ENCODE peak calls at places on chromosomes 11 and 22, in six cellular contexts. Q is IMR-90, C is mesendoderm, Y is endothelial cell of umbilical vein, T is H9, U is PC-3. J is an unnamed sample.

GRCh38 chr11:73333626-73334199 is 25.6 kb downstream of the ARHGEF17 start:
- DNase-seq in Q (no peak), C (no peak), Y (peak), T (no peak), U (no peak), J (no peak)

GRCh38 chr11:15123849-15124248 is 9.1 kb downstream of the INSC start:
- DNase-seq in Q (peak), C (peak), Y (no peak), T (no peak), U (peak), J (no peak)

GRCh38 chr11:93054279-93054678 is 84.8 kb downstream of the MTNR1B start:
- DNase-seq in Q (peak), C (no peak), Y (no peak), T (no peak), U (peak), J (no peak)

GRCh38 chr11:127042445-127042844 is 41.9 kb upstream of the KIRREL3 start:
- DNase-seq in Q (peak), C (no peak), Y (no peak), T (no peak), U (no peak), J (no peak)

GRCh38 chr11:62603072-62603408 is 1.4 kb upstream of the MTA2 start:
- DNase-seq in Q (no peak), C (no peak), Y (no peak), T (no peak), U (no peak), J (peak)

GRCh38 chr11:115961168-115962003 is 457.2 kb upstream of the CADM1 start:
- DNase-seq in Q (no peak), C (peak), Y (no peak), T (no peak), U (no peak), J (no peak)

GRCh38 chr11:69312418-69313399 is 18.8 kb downstream of the MYEOV start:
- DNase-seq in Q (no peak), C (no peak), Y (peak), T (no peak), U (no peak), J (peak)

GRCh38 chr11:71563401-71563800 is 2.0 kb upstream of the KRTAP5-10 start:
- DNase-seq in Q (peak), C (peak), Y (peak), T (peak), U (peak), J (no peak)

GRCh38 chr11:66113132-66113856 is 43.2 kb downstream of the PACS1 start:
- DNase-seq in Q (peak), C (peak), Y (peak), T (no peak), U (peak), J (no peak)

GRCh38 chr11:84969103-84969502 is 658.0 kb downstream of the DLG2 start:
- DNase-seq in Q (no peak), C (peak), Y (no peak), T (no peak), U (no peak), J (no peak)

GRCh38 chr11:61564936-61565696 is 15.8 kb downstream of the SYT7 start:
- DNase-seq in Q (no peak), C (no peak), Y (no peak), T (no peak), U (no peak), J (no peak)

GRCh38 chr11:3169235-3169951 is 4.3 kb upstream of the OSBPL5 start:
- DNase-seq in Q (peak), C (peak), Y (peak), T (peak), U (peak), J (peak)

GRCh38 chr11:13782395-13783080 is 114.1 kb downstream of the FAR1 start:
- DNase-seq in Q (no peak), C (no peak), Y (no peak), T (no peak), U (no peak), J (no peak)

GRCh38 chr22:29041408-29041807 is 20.2 kb downstream of the C22orf31 start:
- DNase-seq in Q (peak), C (no peak), Y (peak), T (no peak), U (no peak), J (no peak)

GRCh38 chr22:20621162-20621561 is 113.8 kb downstream of the MED15 start:
- DNase-seq in Q (no peak), C (no peak), Y (no peak), T (no peak), U (no peak), J (no peak)

GRCh38 chr11:43685483-43685882 is 4.9 kb downstream of the HSD17B12 start:
- DNase-seq in Q (no peak), C (no peak), Y (peak), T (no peak), U (peak), J (no peak)

GRCh38 chr11:7672960-7673723 is at the start of gene CYB5R2:
- DNase-seq in Q (peak), C (peak), Y (peak), T (peak), U (no peak), J (peak)

GRCh38 chr11:19089421-19089820 is 27.5 kb upstream of the ZDHHC13 start:
- DNase-seq in Q (no peak), C (no peak), Y (no peak), T (no peak), U (peak), J (no peak)

GRCh38 chr11:67054851-67055523 is 1.7 kb upstream of the RHOD start:
- DNase-seq in Q (peak), C (peak), Y (peak), T (no peak), U (peak), J (no peak)

GRCh38 chr11:13091373-13091772 is 82.3 kb downstream of the RASSF10 start:
- DNase-seq in Q (no peak), C (no peak), Y (no peak), T (no peak), U (peak), J (no peak)

GRCh38 chr11:702731-703461 is 3.1 kb upstream of the EPS8L2 start:
- DNase-seq in Q (no peak), C (no peak), Y (no peak), T (no peak), U (peak), J (peak)

GRCh38 chr22:26918236-26918635 is 260.8 kb downstream of the MIAT start:
- DNase-seq in Q (no peak), C (peak), Y (no peak), T (no peak), U (no peak), J (no peak)

GRCh38 chr11:47442514-47442913 is 6.4 kb downstream of the RAPSN start:
- DNase-seq in Q (no peak), C (no peak), Y (no peak), T (no peak), U (no peak), J (no peak)

GRCh38 chr22:50656122-50657070 is 16.2 kb upstream of the SHANK3 start:
- DNase-seq in Q (peak), C (peak), Y (peak), T (no peak), U (peak), J (peak)

GRCh38 chr11:117232022-117232878 is at the start of the genes PCSK7 and RNF214:
- DNase-seq in Q (peak), C (peak), Y (peak), T (peak), U (peak), J (peak)

GRCh38 chr11:131033151-131033651 is 116.9 kb upstream of the SNX19 start:
- DNase-seq in Q (peak), C (peak), Y (peak), T (peak), U (peak), J (peak)

GRCh38 chr11:68430801-68431200 is 29.8 kb upstream of the PPP6R3 start:
- DNase-seq in Q (no peak), C (no peak), Y (no peak), T (no peak), U (peak), J (no peak)

GRCh38 chr11:70656293-70656692 is 258.0 kb downstream of the CTTN start:
- DNase-seq in Q (no peak), C (peak), Y (no peak), T (no peak), U (no peak), J (no peak)

GRCh38 chr11:12683857-12684256 is 9.6 kb downstream of the TEAD1 start:
- DNase-seq in Q (no peak), C (no peak), Y (no peak), T (no peak), U (peak), J (no peak)

GRCh38 chr11:118565062-118565461 is 669 bp downstream of the IFT46 start:
- DNase-seq in Q (no peak), C (no peak), Y (no peak), T (no peak), U (peak), J (no peak)

GRCh38 chr22:43925433-43926348 is 2.1 kb downstream of the PNPLA3 start:
- DNase-seq in Q (no peak), C (peak), Y (no peak), T (peak), U (no peak), J (no peak)

GRCh38 chr11:65524010-65524746 is 705 bp upstream of the SCYL1 start:
- DNase-seq in Q (no peak), C (no peak), Y (peak), T (no peak), U (no peak), J (peak)

GRCh38 chr22:17161991-17162390 is 2.9 kb upstream of the HDHD5 start:
- DNase-seq in Q (no peak), C (peak), Y (no peak), T (no peak), U (no peak), J (no peak)

GRCh38 chr11:117839234-117839882 is 14.8 kb upstream of the FXYD2 start:
- DNase-seq in Q (no peak), C (no peak), Y (no peak), T (peak), U (no peak), J (peak)

GRCh38 chr11:26027887-26028286 is 304.0 kb upstream of the ANO3 start:
- DNase-seq in Q (no peak), C (no peak), Y (no peak), T (no peak), U (no peak), J (no peak)

GRCh38 chr11:8714622-8715225 is 32.1 kb downstream of the RPL27A start:
- DNase-seq in Q (no peak), C (no peak), Y (peak), T (no peak), U (no peak), J (no peak)

GRCh38 chr22:21009638-21010425 is 5.1 kb upstream of the P2RX6 start:
- DNase-seq in Q (peak), C (peak), Y (peak), T (peak), U (peak), J (peak)

GRCh38 chr11:130022799-130023198 is 20.2 kb upstream of the PRDM10 start:
- DNase-seq in Q (no peak), C (no peak), Y (no peak), T (no peak), U (peak), J (no peak)

GRCh38 chr11:27234043-27234668 is 128.9 kb downstream of the CCDC34 start:
- DNase-seq in Q (peak), C (no peak), Y (no peak), T (no peak), U (peak), J (no peak)
- H3K27ac ChIP-seq in Q (no peak), C (no peak), Y (no peak), T (no peak), U (no peak), J (no peak)

GRCh38 chr22:25494774-25495173 is 69.7 kb upstream of the GRK3 start:
- DNase-seq in Q (no peak), C (peak), Y (no peak), T (no peak), U (no peak), J (no peak)

GRCh38 chr22:25497269-25497668 is 67.2 kb upstream of the GRK3 start:
- DNase-seq in Q (peak), C (no peak), Y (peak), T (no peak), U (no peak), J (no peak)

GRCh38 chr22:25495286-25495685 is 69.2 kb upstream of the GRK3 start:
- DNase-seq in Q (peak), C (no peak), Y (no peak), T (no peak), U (no peak), J (no peak)

GRCh38 chr22:25493794-25494193 is 70.7 kb upstream of the GRK3 start:
- DNase-seq in Q (no peak), C (no peak), Y (no peak), T (no peak), U (no peak), J (no peak)

DNA sequence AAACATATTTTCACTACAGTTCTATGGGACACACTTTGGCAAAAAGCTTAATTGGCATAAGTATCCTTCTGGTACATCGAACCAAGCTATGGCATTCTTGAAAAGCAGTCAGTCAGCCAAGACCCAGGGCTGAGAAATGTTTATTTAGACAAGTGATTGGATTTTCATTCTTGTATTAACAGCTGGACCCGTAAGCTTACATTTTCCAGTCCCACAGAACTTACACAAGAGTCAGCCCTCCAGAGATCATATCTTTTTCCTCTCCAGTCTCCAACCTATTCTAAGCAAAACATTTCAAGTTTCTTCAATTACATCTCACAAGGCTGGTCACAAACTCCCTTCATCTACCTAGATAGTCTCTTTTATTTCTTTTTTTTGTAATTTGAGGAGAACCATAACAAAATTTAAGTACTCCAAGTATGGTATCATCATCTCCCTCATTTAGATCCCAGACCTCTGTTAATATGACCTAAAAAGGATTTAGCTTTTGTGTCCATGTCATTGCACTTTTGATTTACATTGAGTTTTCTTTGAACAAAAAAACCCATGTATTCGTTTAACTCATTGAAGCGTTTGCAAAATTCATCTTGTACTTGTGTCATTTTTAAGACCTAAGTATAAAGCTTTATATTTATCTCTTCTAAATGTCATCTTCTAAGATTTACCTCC is 67.9 kb upstream of the GRK3 start:
- DNase-seq in Q (peak), C (no peak), Y (peak), T (no peak), U (no peak), J (no peak)
- H3K9ac ChIP-seq in Q (no peak), C (no peak), Y (no peak), T (no peak), U (no peak), J (no peak)

GRCh38 chr11:45755281-45755859 is 49.6 kb upstream of the SLC35C1 start:
- DNase-seq in Q (no peak), C (peak), Y (no peak), T (no peak), U (no peak), J (no peak)
- H3K27ac ChIP-seq in Q (no peak), C (no peak), Y (no peak), T (no peak), U (no peak), J (no peak)

DNA sequence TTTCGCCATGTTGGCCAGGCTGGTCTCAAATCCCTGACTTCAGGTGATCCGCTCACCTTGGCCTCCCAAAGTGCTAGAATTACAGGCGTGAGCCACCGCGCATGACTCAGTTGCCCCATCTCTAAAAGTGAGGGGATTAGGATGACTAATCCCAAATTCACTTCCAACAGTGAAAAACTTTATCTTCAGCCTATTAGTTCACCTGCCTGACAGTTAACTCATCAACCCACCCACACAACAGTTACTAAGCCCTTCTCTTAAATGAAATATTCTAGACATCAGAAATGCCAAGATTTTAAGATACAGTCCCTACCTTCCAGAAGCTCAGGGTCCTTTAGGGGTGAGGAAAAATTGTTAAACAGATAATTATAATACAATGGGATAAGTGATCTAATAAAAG is 2.0 kb upstream of the ANKRD42 start:
- DNase-seq in Q (no peak), C (no peak), Y (no peak), T (no peak), U (no peak), J (no peak)
- H3K9ac ChIP-seq in Q (no peak), C (no peak), Y (no peak), T (no peak), U (peak), J (no peak)

GRCh38 chr22:19106886-19107729 is 15.1 kb downstream of the DGCR2 start:
- DNase-seq in Q (no peak), C (no peak), Y (no peak), T (no peak), U (no peak), J (no peak)

GRCh38 chr22:19109198-19110063 is 12.8 kb downstream of the DGCR2 start:
- DNase-seq in Q (peak), C (no peak), Y (peak), T (no peak), U (no peak), J (no peak)

GRCh38 chr22:19107730-19108074 is 14.5 kb downstream of the DGCR2 start:
- DNase-seq in Q (no peak), C (no peak), Y (no peak), T (no peak), U (no peak), J (no peak)

GRCh38 chr22:19110064-19110458 is 12.2 kb downstream of the DGCR2 start:
- DNase-seq in Q (no peak), C (peak), Y (no peak), T (no peak), U (no peak), J (no peak)

GRCh38 chr22:19108807-19109197 is 13.4 kb downstream of the DGCR2 start:
- DNase-seq in Q (no peak), C (no peak), Y (no peak), T (no peak), U (no peak), J (no peak)
- H3K27ac ChIP-seq in Q (no peak), C (no peak), Y (no peak), T (no peak), U (no peak), J (no peak)

J was measured in kidney.